ENCODE peak calls at places on chromosomes 3 and 15, in nine cellular contexts. One of them, this sample, is unnamed.

GRCh38 chr15:85340852-85341251 is 39.6 kb upstream of the AKAP13 start:
- DNase-seq in adrenal gland: no peak
- DNase-seq in ovary: no peak
- DNase-seq in fibroblast of lung: no peak
- DNase-seq in astrocyte: no peak
- DNase-seq in colonic mucosa: no peak
- DNase-seq in PC-3: no peak
- DNase-seq in hepatocyte: no peak
- DNase-seq in endothelial cell of umbilical vein: no peak
- DNase-seq in this sample: no peak

GRCh38 chr3:196537319-196537984 is 22.3 kb upstream of the SMCO1 start:
- DNase-seq in adrenal gland: peak; percentile 57
- DNase-seq in ovary: peak; percentile 13
- DNase-seq in fibroblast of lung: no peak
- DNase-seq in astrocyte: no peak
- DNase-seq in colonic mucosa: peak; percentile 58
- DNase-seq in PC-3: peak; percentile 64
- DNase-seq in hepatocyte: no peak
- DNase-seq in endothelial cell of umbilical vein: no peak
- DNase-seq in this sample: peak; percentile 51

GRCh38 chr3:177284383-177284881 is 87.2 kb upstream of the TBL1XR1 start:
- DNase-seq in adrenal gland: peak; percentile 37
- DNase-seq in ovary: peak; percentile 39
- DNase-seq in fibroblast of lung: peak; percentile 45
- DNase-seq in astrocyte: peak; percentile 25
- DNase-seq in colonic mucosa: peak; percentile 59
- DNase-seq in PC-3: no peak
- DNase-seq in hepatocyte: peak; percentile 70
- DNase-seq in endothelial cell of umbilical vein: no peak
- DNase-seq in this sample: peak; percentile 95

GRCh38 chr3:54575561-54575960 is 352.3 kb downstream of the LRTM1 start:
- DNase-seq in adrenal gland: no peak
- DNase-seq in ovary: no peak
- DNase-seq in fibroblast of lung: no peak
- DNase-seq in astrocyte: no peak
- DNase-seq in colonic mucosa: no peak
- DNase-seq in PC-3: no peak
- DNase-seq in hepatocyte: no peak
- DNase-seq in endothelial cell of umbilical vein: no peak
- DNase-seq in this sample: no peak

GRCh38 chr3:99666201-99666600 is 27.8 kb downstream of the COL8A1 start:
- DNase-seq in adrenal gland: no peak
- DNase-seq in ovary: no peak
- DNase-seq in fibroblast of lung: no peak
- DNase-seq in astrocyte: no peak
- DNase-seq in colonic mucosa: no peak
- DNase-seq in PC-3: peak; percentile 18
- DNase-seq in hepatocyte: no peak
- DNase-seq in endothelial cell of umbilical vein: no peak
- DNase-seq in this sample: no peak

GRCh38 chr3:52055537-52056351 is 627 bp downstream of the DUSP7 start:
- DNase-seq in adrenal gland: peak; percentile 59
- DNase-seq in ovary: no peak
- DNase-seq in fibroblast of lung: peak; percentile 57
- DNase-seq in astrocyte: peak; percentile 34
- DNase-seq in colonic mucosa: peak; percentile 36
- DNase-seq in PC-3: peak; percentile 51
- DNase-seq in hepatocyte: peak; percentile 82
- DNase-seq in endothelial cell of umbilical vein: peak; percentile 58
- DNase-seq in this sample: peak; percentile 48

GRCh38 chr15:45645026-45645980 is 10.5 kb downstream of the SQOR start:
- DNase-seq in adrenal gland: no peak
- DNase-seq in ovary: no peak
- DNase-seq in fibroblast of lung: peak; percentile 74
- DNase-seq in astrocyte: peak; percentile 66
- DNase-seq in colonic mucosa: peak; percentile 78
- DNase-seq in PC-3: peak; percentile 86
- DNase-seq in hepatocyte: peak; percentile 57
- DNase-seq in endothelial cell of umbilical vein: peak; percentile 55
- DNase-seq in this sample: no peak

GRCh38 chr15:70856884-70857546 is 3.1 kb upstream of the LARP6 start:
- DNase-seq in adrenal gland: peak; percentile 71
- DNase-seq in ovary: peak; percentile 76
- DNase-seq in fibroblast of lung: peak; percentile 98
- DNase-seq in astrocyte: peak; percentile 97
- DNase-seq in colonic mucosa: peak; percentile 68
- DNase-seq in PC-3: peak; percentile 94
- DNase-seq in hepatocyte: peak; percentile 74
- DNase-seq in endothelial cell of umbilical vein: peak; percentile 99
- DNase-seq in this sample: peak; percentile 75

GRCh38 chr3:52777959-52778805 is 783 bp downstream of the ITIH1 start:
- DNase-seq in adrenal gland: peak; percentile 15
- DNase-seq in ovary: no peak
- DNase-seq in fibroblast of lung: no peak
- DNase-seq in astrocyte: no peak
- DNase-seq in colonic mucosa: no peak
- DNase-seq in PC-3: no peak
- DNase-seq in hepatocyte: peak; percentile 3
- DNase-seq in endothelial cell of umbilical vein: no peak
- DNase-seq in this sample: no peak

DNA sequence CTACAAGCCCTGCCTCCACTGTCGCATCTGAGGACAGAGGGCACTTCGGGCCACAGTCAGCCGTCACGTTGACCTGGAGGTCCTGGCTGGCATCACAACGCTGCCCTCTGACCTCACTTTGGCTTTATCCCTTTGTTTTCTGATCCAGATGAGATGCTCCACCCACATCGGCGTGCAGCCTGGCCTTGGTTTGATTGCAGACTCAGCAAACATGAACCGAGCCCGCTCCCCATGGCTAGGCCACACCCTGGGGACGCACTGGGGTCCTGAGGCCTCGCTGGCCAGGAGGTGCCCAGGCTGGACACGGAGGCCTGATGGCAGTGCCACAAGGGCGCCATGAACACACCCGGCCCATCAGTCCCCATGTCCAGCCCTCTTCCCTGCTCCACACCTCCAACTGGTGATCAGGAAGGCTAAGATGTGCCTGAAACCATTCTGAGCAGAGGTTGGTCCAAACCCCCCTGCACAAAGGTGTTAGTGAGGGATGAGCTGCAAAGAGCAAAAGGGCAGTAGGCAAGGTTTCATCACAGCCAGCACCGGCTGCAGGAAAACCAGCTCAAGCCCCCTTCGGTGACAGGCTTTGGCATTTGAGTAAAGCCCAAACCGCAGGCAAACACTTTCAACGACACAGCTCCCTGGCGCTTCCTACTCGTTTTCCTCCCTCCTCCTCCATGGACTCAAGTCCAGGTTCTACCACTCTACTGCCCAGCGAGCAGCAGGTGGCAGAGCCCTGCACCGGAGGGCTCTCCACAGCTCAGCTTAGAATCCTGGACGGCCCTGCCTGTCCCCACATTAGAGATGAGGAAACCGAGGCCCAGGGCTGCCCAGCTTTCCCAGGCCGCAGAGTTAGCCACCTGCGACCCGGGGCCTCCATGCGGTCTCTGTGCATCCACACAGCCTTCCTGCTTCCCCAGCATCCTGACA is 165.8 kb downstream of the NUP210 start:
- DNase-seq in adrenal gland: no peak
- DNase-seq in ovary: no peak
- DNase-seq in fibroblast of lung: no peak
- DNase-seq in astrocyte: no peak
- DNase-seq in colonic mucosa: no peak
- DNase-seq in PC-3: no peak
- DNase-seq in hepatocyte: no peak
- DNase-seq in endothelial cell of umbilical vein: no peak
- DNase-seq in this sample: no peak
- H3K27me3 ChIP-seq in adrenal gland: no peaks in the 10 kb centered on the region
- H3K27me3 ChIP-seq in ovary: no peaks in the 10 kb centered on the region
- H3K27me3 ChIP-seq in fibroblast of lung: no peaks in the 10 kb centered on the region
- H3K27me3 ChIP-seq in astrocyte: peaks cover 2% of the 10 kb centered on the region
- H3K27me3 ChIP-seq in colonic mucosa: no peaks in the 10 kb centered on the region
- H3K27me3 ChIP-seq in PC-3: no peaks in the 10 kb centered on the region
- H3K27me3 ChIP-seq in hepatocyte: no peaks in the 10 kb centered on the region
- H3K27me3 ChIP-seq in endothelial cell of umbilical vein: no peaks in the 10 kb centered on the region
- H3K27me3 ChIP-seq in this sample: peaks cover 2% of the 10 kb centered on the region

GRCh38 chr3:120147072-120147871 is 53.0 kb upstream of the GSK3B start:
- DNase-seq in adrenal gland: no peak
- DNase-seq in ovary: no peak
- DNase-seq in fibroblast of lung: no peak
- DNase-seq in astrocyte: no peak
- DNase-seq in colonic mucosa: peak; percentile 83
- DNase-seq in PC-3: peak; percentile 85
- DNase-seq in hepatocyte: peak; percentile 31
- DNase-seq in endothelial cell of umbilical vein: peak; percentile 25
- DNase-seq in this sample: peak; percentile 18
- H3K36me3 ChIP-seq in adrenal gland: no peaks in the 10 kb centered on the region
- H3K36me3 ChIP-seq in ovary: no peaks in the 10 kb centered on the region
- H3K36me3 ChIP-seq in fibroblast of lung: no peaks in the 10 kb centered on the region
- H3K36me3 ChIP-seq in astrocyte: no peaks in the 10 kb centered on the region
- H3K36me3 ChIP-seq in colonic mucosa: no peaks in the 10 kb centered on the region
- H3K36me3 ChIP-seq in PC-3: no peaks in the 10 kb centered on the region
- H3K36me3 ChIP-seq in hepatocyte: no peaks in the 10 kb centered on the region
- H3K36me3 ChIP-seq in endothelial cell of umbilical vein: no peaks in the 10 kb centered on the region
- H3K36me3 ChIP-seq in this sample: no peaks in the 10 kb centered on the region

GRCh38 chr3:169053427-169053826 is 610.1 kb downstream of the MECOM start:
- DNase-seq in adrenal gland: no peak
- DNase-seq in ovary: no peak
- DNase-seq in fibroblast of lung: no peak
- DNase-seq in astrocyte: no peak
- DNase-seq in colonic mucosa: no peak
- DNase-seq in PC-3: no peak
- DNase-seq in hepatocyte: no peak
- DNase-seq in endothelial cell of umbilical vein: no peak
- DNase-seq in this sample: no peak

GRCh38 chr3:169058681-169059080 is 604.8 kb downstream of the MECOM start:
- DNase-seq in adrenal gland: no peak
- DNase-seq in ovary: no peak
- DNase-seq in fibroblast of lung: no peak
- DNase-seq in astrocyte: no peak
- DNase-seq in colonic mucosa: no peak
- DNase-seq in PC-3: no peak
- DNase-seq in hepatocyte: no peak
- DNase-seq in endothelial cell of umbilical vein: no peak
- DNase-seq in this sample: no peak

DNA sequence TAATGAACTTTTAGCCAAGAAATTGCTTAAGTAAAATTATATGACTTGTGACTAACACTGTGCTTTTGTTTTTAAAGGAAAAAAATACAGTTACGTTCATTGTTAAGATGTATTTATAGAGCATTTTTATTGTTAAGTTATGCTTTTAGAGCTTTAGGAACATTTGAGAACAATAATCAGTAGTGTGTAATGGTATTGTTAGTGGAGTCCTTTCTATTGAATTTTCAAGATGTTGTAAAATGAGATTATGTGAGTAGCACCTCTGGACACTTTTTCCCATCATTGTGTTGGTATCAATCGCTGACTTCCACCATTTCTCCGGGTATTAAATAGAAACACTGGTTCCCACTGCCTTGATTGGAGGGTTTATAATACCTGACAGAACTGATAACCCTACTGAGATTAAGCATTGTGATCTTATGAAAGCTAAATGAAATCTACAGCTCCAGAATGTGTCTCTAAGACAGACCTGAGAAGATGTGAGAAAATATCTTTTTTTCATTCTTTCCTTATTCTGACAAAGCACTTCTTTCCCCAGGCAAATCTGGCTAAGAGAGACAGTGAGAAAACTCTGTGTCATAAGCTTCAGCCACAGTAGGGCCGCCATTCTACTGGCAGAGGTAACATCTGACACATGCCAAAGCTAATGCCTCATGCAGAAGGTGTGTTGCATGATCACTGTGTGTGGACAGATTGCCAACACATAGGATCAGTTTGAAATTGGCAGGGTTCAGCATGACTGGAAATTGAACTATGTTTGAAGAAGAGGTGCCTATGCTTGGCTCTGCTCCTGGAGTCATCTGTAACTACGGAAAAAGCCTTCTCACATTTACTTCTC is 610.8 kb downstream of the MECOM start:
- DNase-seq in adrenal gland: no peak
- DNase-seq in ovary: no peak
- DNase-seq in fibroblast of lung: peak; percentile 20
- DNase-seq in astrocyte: no peak
- DNase-seq in colonic mucosa: no peak
- DNase-seq in PC-3: peak; percentile 60
- DNase-seq in hepatocyte: no peak
- DNase-seq in endothelial cell of umbilical vein: no peak
- DNase-seq in this sample: no peak
- H3K27ac ChIP-seq in adrenal gland: no peak overlapping the region
- H3K27ac ChIP-seq in ovary: no peak overlapping the region
- H3K27ac ChIP-seq in fibroblast of lung: no peak overlapping the region
- H3K27ac ChIP-seq in astrocyte: no peak overlapping the region
- H3K27ac ChIP-seq in colonic mucosa: no peak overlapping the region
- H3K27ac ChIP-seq in PC-3: no peak overlapping the region
- H3K27ac ChIP-seq in hepatocyte: no peak overlapping the region
- H3K27ac ChIP-seq in endothelial cell of umbilical vein: no peak overlapping the region
- H3K27ac ChIP-seq in this sample: no peak overlapping the region

GRCh38 chr3:186828340-186828739 is 14.2 kb upstream of the ADIPOQ start:
- DNase-seq in adrenal gland: no peak
- DNase-seq in ovary: no peak
- DNase-seq in fibroblast of lung: no peak
- DNase-seq in astrocyte: no peak
- DNase-seq in colonic mucosa: no peak
- DNase-seq in PC-3: no peak
- DNase-seq in hepatocyte: no peak
- DNase-seq in endothelial cell of umbilical vein: no peak
- DNase-seq in this sample: no peak
- H3K27me3 ChIP-seq in adrenal gland: peaks cover 29% of the 10 kb centered on the region
- H3K27me3 ChIP-seq in ovary: no peaks in the 10 kb centered on the region
- H3K27me3 ChIP-seq in fibroblast of lung: peaks cover 19% of the 10 kb centered on the region
- H3K27me3 ChIP-seq in astrocyte: peaks cover 48% of the 10 kb centered on the region
- H3K27me3 ChIP-seq in colonic mucosa: peaks cover 26% of the 10 kb centered on the region
- H3K27me3 ChIP-seq in PC-3: peaks cover 50% of the 10 kb centered on the region
- H3K27me3 ChIP-seq in hepatocyte: peaks cover 79% of the 10 kb centered on the region
- H3K27me3 ChIP-seq in endothelial cell of umbilical vein: peaks cover 36% of the 10 kb centered on the region
- H3K27me3 ChIP-seq in this sample: peaks cover 50% of the 10 kb centered on the region

GRCh38 chr15:64858136-64858535 is 16.4 kb downstream of the PLEKHO2 start:
- DNase-seq in adrenal gland: peak; percentile 53
- DNase-seq in ovary: no peak
- DNase-seq in fibroblast of lung: no peak
- DNase-seq in astrocyte: no peak
- DNase-seq in colonic mucosa: no peak
- DNase-seq in PC-3: no peak
- DNase-seq in hepatocyte: no peak
- DNase-seq in endothelial cell of umbilical vein: no peak
- DNase-seq in this sample: no peak
- H3K36me3 ChIP-seq in adrenal gland: no peaks in the 10 kb centered on the region
- H3K36me3 ChIP-seq in ovary: no peaks in the 10 kb centered on the region
- H3K36me3 ChIP-seq in fibroblast of lung: peaks cover 52% of the 10 kb centered on the region
- H3K36me3 ChIP-seq in astrocyte: no peaks in the 10 kb centered on the region
- H3K36me3 ChIP-seq in colonic mucosa: no peaks in the 10 kb centered on the region
- H3K36me3 ChIP-seq in PC-3: no peaks in the 10 kb centered on the region
- H3K36me3 ChIP-seq in hepatocyte: no peaks in the 10 kb centered on the region
- H3K36me3 ChIP-seq in endothelial cell of umbilical vein: peaks cover 6% of the 10 kb centered on the region
- H3K36me3 ChIP-seq in this sample: peaks cover 7% of the 10 kb centered on the region